ENCODE peak calls at places on chromosomes 12 and 14, in six cellular contexts. W is K562, U is NT2/D1, V is GM12878, Y is HepG2, L is H1. A is an unnamed sample.

GRCh38 chr12:89038831-89039509 is 313.3 kb downstream of the DUSP6 start:
- DNase-seq in W (no peak), U (no peak), V (no peak), Y (no peak), L (no peak), A (no peak)

GRCh38 chr14:68880581-68881105 is 87.8 kb upstream of the ZFP36L1 start:
- DNase-seq in W (no peak), U (no peak), V (no peak), Y (no peak), L (no peak), A (no peak)

GRCh38 chr14:95527392-95528002 is 7.4 kb upstream of the GLRX5 start:
- DNase-seq in W (no peak), U (no peak), V (no peak), Y (peak; percentile 36), L (no peak), A (no peak)

GRCh38 chr14:70809238-70810214 is at the start of gene MAP3K9:
- DNase-seq in W (peak; percentile 93), U (peak; percentile 94), V (peak; percentile 89), Y (peak; percentile 96), L (peak; percentile 96), A (peak; percentile 96)

GRCh38 chr12:51323317-51323960 is 535 bp downstream of the BIN2 start:
- DNase-seq in W (no peak), U (no peak), V (no peak), Y (no peak), L (no peak), A (no peak)

GRCh38 chr12:10122689-10123088 is 7.3 kb downstream of the CLEC7A start:
- DNase-seq in W (no peak), U (no peak), V (no peak), Y (peak; percentile 13), L (no peak), A (no peak)

GRCh38 chr12:6229823-6230222 is 29.6 kb downstream of the CD9 start:
- DNase-seq in W (no peak), U (no peak), V (no peak), Y (peak; percentile 32), L (no peak), A (no peak)

GRCh38 chr12:122813310-122813713 is 21.9 kb upstream of the HIP1R start:
- DNase-seq in W (no peak), U (no peak), V (peak; percentile 49), Y (no peak), L (no peak), A (no peak)

GRCh38 chr12:112998997-112999767 is 20.9 kb downstream of the OAS2 start:
- DNase-seq in W (no peak), U (no peak), V (no peak), Y (no peak), L (no peak), A (no peak)

GRCh38 chr14:50039734-50040400 is 76.5 kb downstream of the VCPKMT start:
- DNase-seq in W (no peak), U (no peak), V (no peak), Y (peak; percentile 39), L (no peak), A (no peak)

GRCh38 chr14:73403181-73403752 is 55.1 kb downstream of the NUMB start:
- DNase-seq in W (no peak), U (no peak), V (no peak), Y (no peak), L (no peak), A (no peak)
- TF ChIP-seq ZNF274 in W (no peak), U (no peak), V (no peak), Y (no peak), L (no peak), A (no peak)

GRCh38 chr12:64814432-64814831 is 10.0 kb upstream of the TBC1D30 start:
- DNase-seq in W (no peak), U (no peak), V (no peak), Y (no peak), L (no peak), A (no peak)

GRCh38 chr12:64808110-64808509 is 16.3 kb upstream of the TBC1D30 start:
- DNase-seq in W (no peak), U (no peak), V (no peak), Y (no peak), L (no peak), A (no peak)

GRCh38 chr12:64810831-64811230 is 13.6 kb upstream of the TBC1D30 start:
- DNase-seq in W (no peak), U (no peak), V (no peak), Y (no peak), L (no peak), A (no peak)

DNA sequence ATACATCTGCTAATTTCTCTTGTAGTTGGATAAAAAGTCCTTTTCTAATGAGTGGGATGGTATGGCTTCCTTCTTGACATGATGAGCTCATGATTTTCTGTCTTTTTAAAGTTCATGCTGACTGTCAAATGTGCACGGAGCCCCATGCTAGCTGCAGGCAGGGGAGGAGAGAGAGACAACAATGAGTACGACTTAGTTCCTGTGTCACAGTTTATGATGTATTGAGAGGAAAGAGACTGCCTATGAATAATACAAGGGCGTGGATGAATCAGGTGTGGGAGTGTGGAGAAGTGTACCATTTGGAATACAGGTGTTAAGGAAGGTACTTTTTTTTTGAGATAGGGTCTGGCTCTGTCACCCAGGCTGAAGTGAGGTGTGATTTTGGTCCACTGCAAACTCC is 10.7 kb upstream of the TBC1D30 start:
- DNase-seq in W (no peak), U (no peak), V (no peak), Y (no peak), L (no peak), A (no peak)
- TF ChIP-seq ZNF274 in W (no peak), U (no peak), V (no peak), Y (no peak), L (no peak), A (no peak)

DNA sequence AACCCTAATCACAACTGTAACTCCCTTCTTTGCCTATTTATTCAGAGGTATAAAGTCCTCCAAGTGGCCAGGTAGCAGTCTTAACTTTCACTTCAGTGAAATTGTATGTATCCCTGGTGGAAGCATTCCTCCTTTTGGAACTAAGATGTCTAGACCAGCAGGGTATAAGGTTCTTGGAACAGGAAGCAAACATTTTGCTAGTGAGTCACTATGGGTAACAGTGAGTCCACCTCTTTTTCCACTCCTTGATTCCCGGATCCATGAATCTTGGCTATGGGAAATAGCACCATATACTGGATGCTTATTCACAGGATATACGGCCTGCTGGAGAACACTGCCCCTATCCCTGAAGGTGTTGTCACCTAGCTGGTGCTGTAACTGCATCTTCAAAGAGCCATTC is 80.2 kb downstream of the KCNA5 start:
- DNase-seq in W (no peak), U (no peak), V (no peak), Y (no peak), L (no peak), A (no peak)
- TF ChIP-seq ZNF274 in W (no peak), U (no peak), V (no peak), Y (no peak), L (no peak), A (no peak)

GRCh38 chr12:120242275-120242799 is 23.2 kb downstream of the PXN start:
- DNase-seq in W (peak; percentile 80), U (no peak), V (no peak), Y (no peak), L (no peak), A (no peak)

GRCh38 chr12:120240495-120240833 is 25.1 kb downstream of the PXN start:
- DNase-seq in W (no peak), U (no peak), V (no peak), Y (no peak), L (no peak), A (no peak)

GRCh38 chr12:120239776-120240494 is 25.6 kb downstream of the PXN start:
- DNase-seq in W (no peak), U (no peak), V (no peak), Y (no peak), L (no peak), A (no peak)

GRCh38 chr12:120242971-120243699 is 22.4 kb downstream of the PXN start:
- DNase-seq in W (no peak), U (no peak), V (no peak), Y (no peak), L (no peak), A (no peak)

DNA sequence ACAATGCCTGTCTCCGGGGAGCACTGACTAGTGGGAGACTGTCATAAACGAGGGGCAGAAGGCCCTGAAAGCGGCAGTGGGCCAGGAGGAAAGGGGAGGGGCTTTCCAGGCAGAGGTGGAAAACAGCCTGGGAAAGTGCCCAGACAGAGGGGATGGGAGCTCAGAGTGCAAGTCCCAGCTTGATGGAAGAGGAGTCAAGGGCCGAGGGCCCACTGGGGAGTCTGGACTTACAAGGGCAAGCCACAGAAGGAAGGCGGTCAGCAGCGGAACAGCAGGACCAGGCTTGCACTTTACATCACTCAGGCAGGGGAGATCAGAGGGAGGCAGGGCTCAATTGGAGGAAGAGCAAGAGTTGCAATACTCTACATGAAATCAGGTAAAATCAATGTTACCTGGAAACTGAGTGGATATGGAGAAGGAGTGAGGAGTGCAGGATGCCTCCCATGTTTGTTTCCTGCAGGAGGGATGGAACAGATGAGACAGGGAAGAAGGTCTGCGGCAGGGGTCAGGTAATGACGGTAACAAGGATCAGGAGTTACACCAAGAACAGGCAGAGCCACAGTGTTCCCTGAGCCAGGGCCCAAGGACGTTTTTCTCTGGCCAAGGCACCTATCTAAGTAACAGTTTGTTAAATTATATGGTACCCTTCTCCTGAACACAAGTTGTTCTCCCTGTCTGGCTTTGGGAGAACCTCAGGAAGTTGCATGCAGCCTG is 23.8 kb downstream of the PXN start:
- DNase-seq in W (no peak), U (no peak), V (no peak), Y (no peak), L (no peak), A (no peak)
- TF ChIP-seq ZNF274 in W (no peak), U (no peak), V (no peak), Y (no peak), L (no peak), A (no peak)

GRCh38 chr14:92373336-92373735 is 50.4 kb downstream of the SLC24A4 start:
- DNase-seq in W (no peak), U (no peak), V (no peak), Y (no peak), L (no peak), A (no peak)
- TF ChIP-seq ZNF274 in W (no peak), U (no peak), V (no peak), Y (no peak), L (no peak), A (no peak)